ENCODE peak calls at places on chromosomes 1 and 21, in five cellular contexts. E is tibial artery, R is ovary, L is psoas muscle, D is astrocyte of the spinal cord. V is an unnamed sample.
A peak's percentile ranks its signal among the peaks of the same experiment; 100 is the strongest.

GRCh38 chr1:186835448-186835847 is 6.7 kb downstream of the PLA2G4A start:
- DNase-seq in E (no peak), R (no peak), L (no peak), D (no peak), V (no peak)

GRCh38 chr1:42191319-42191718 is 26.8 kb upstream of the GUCA2A start:
- DNase-seq in E (no peak), R (no peak), L (no peak), D (no peak), V (no peak)

GRCh38 chr1:176904057-176904815 is 260.3 kb downstream of the ASTN1 start:
- DNase-seq in E (no peak), R (peak; percentile 43), L (no peak), D (no peak), V (no peak)

GRCh38 chr1:162502928-162503327 is 5.3 kb downstream of the UHMK1 start:
- DNase-seq in E (no peak), R (no peak), L (no peak), D (peak; percentile 52), V (peak; percentile 29)

GRCh38 chr1:204108312-204109141 is 35.6 kb downstream of the SOX13 start:
- DNase-seq in E (no peak), R (no peak), L (no peak), D (no peak), V (no peak)

GRCh38 chr1:36203554-36204346 is 20.5 kb upstream of the THRAP3 start:
- DNase-seq in E (peak; percentile 78), R (peak; percentile 44), L (peak; percentile 91), D (peak; percentile 26), V (peak; percentile 55)

GRCh38 chr1:48003741-48004503 is 6.7 kb upstream of the TRABD2B start:
- DNase-seq in E (no peak), R (no peak), L (no peak), D (no peak), V (no peak)

GRCh38 chr21:25427828-25428227 is 179.5 kb downstream of the MRPL39 start:
- DNase-seq in E (no peak), R (no peak), L (no peak), D (no peak), V (no peak)

GRCh38 chr1:212814989-212815388 is 23.3 kb downstream of the TATDN3 start:
- DNase-seq in E (no peak), R (no peak), L (no peak), D (no peak), V (no peak)

GRCh38 chr1:167083871-167084270 is 6.3 kb downstream of the GPA33 start:
- DNase-seq in E (no peak), R (no peak), L (no peak), D (no peak), V (no peak)

GRCh38 chr1:67708606-67709005 is 23.6 kb downstream of the GADD45A start:
- DNase-seq in E (no peak), R (no peak), L (no peak), D (no peak), V (no peak)

GRCh38 chr1:219227731-219228419 is 54.2 kb downstream of the LYPLAL1 start:
- DNase-seq in E (no peak), R (no peak), L (no peak), D (no peak), V (peak; percentile 6)

GRCh38 chr1:204633665-204634064 is 51.9 kb downstream of the LRRN2 start:
- DNase-seq in E (no peak), R (no peak), L (no peak), D (no peak), V (no peak)

DNA sequence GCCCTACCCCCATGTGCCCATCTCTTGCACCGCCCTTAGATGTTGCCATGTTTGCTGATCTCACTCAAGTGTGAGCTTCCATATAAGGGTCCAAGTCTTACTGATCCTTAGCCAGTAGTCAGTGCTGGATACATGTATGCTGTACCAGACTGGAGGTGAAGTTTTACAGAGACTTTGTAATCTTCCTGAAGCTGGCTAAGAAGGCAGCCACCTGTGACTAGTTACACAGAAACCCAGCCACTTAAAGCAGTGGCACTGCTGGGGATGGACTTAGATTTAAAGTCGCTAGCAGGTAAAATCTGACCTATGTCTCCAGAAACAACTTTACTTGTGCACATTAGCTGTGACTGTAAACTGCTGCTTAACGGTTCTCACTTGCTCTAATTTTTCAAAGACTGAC is 124.2 kb upstream of the HOOK1 start:
- DNase-seq in E (no peak), R (no peak), L (no peak), D (no peak), V (no peak)
- H3K4me3 ChIP-seq in E (no peak overlapping the region), R (no peak overlapping the region), L (peak overlapping the region; percentile 58), D (no peak overlapping the region), V (no peak overlapping the region)

GRCh38 chr1:150549496-150550221 is 451 bp downstream of the ADAMTSL4 start:
- DNase-seq in E (no peak), R (peak; percentile 69), L (peak; percentile 76), D (no peak), V (no peak)
- TF ChIP-seq CTCF in E (no peak), R (peak; percentile 9), L (no peak), D (no peak), V (peak; percentile 38)

GRCh38 chr1:21295545-21295944 is 5.3 kb upstream of the ECE1 start:
- DNase-seq in E (no peak), R (no peak), L (no peak), D (no peak), V (no peak)
- H3K4me3 ChIP-seq in E (no peak overlapping the region), R (no peak overlapping the region), L (no peak overlapping the region), D (no peak overlapping the region), V (no peak overlapping the region)

GRCh38 chr1:44808938-44809917 is 905 bp downstream of the BTBD19 start:
- DNase-seq in E (peak; percentile 70), R (peak; percentile 69), L (peak; percentile 72), D (peak; percentile 80), V (peak; percentile 85)
- TF ChIP-seq CTCF in E (no peak), R (no peak), L (no peak), D (no peak), V (peak; percentile 39)

GRCh38 chr1:114902343-114902742 is 47.7 kb downstream of the SYCP1 start:
- DNase-seq in E (no peak), R (no peak), L (no peak), D (no peak), V (no peak)
- H3K4me3 ChIP-seq in E (peak overlapping the region; percentile 30), R (no peak overlapping the region), L (no peak overlapping the region), D (no peak overlapping the region), V (no peak overlapping the region)